ENCODE peak calls at places on chromosomes 13 and 19, in six cellular contexts. P, X, F, C, V and T are unnamed samples.

GRCh38 chr19:40750035-40750284 is 317 bp downstream of the ACTMAP start:
- DNase-seq in P (no peak), X (no peak), F (no peak), C (no peak), V (no peak), T (no peak)

GRCh38 chr19:32830231-32831014 is 39.1 kb downstream of the SLC7A9 start:
- DNase-seq in P (no peak), X (no peak), F (no peak), C (no peak), V (no peak), T (peak; percentile 50)

GRCh38 chr13:20608438-20609020 is 41.6 kb downstream of the IFT88 start:
- DNase-seq in P (no peak), X (no peak), F (no peak), C (no peak), V (no peak), T (no peak)

GRCh38 chr19:35714601-35715354 is 3.0 kb upstream of the KMT2B start:
- DNase-seq in P (peak; percentile 23), X (no peak), F (no peak), C (no peak), V (no peak), T (no peak)

GRCh38 chr13:49400755-49401659 is 42.9 kb downstream of the CAB39L start:
- DNase-seq in P (peak; percentile 17), X (no peak), F (no peak), C (no peak), V (peak; percentile 24), T (peak; percentile 96)

GRCh38 chr13:75310005-75310580 is 171.9 kb downstream of the TBC1D4 start:
- DNase-seq in P (peak; percentile 8), X (no peak), F (no peak), C (no peak), V (no peak), T (no peak)

GRCh38 chr13:27110056-27110746 is 61.4 kb downstream of the USP12 start:
- DNase-seq in P (no peak), X (no peak), F (no peak), C (no peak), V (no peak), T (no peak)

GRCh38 chr19:14072535-14073231 is at the start of gene MISP3:
- DNase-seq in P (peak; percentile 54), X (no peak), F (no peak), C (peak; percentile 49), V (peak; percentile 88), T (peak; percentile 53)

GRCh38 chr19:10603084-10603872 is 16.2 kb upstream of the AP1M2 start:
- DNase-seq in P (peak; percentile 89), X (no peak), F (peak; percentile 59), C (peak; percentile 39), V (peak; percentile 22), T (no peak)

GRCh38 chr19:12052571-12053169 is at the start of gene ZNF878:
- DNase-seq in P (peak; percentile 96), X (peak; percentile 73), F (peak; percentile 88), C (peak; percentile 91), V (peak; percentile 94), T (peak; percentile 82)

GRCh38 chr13:98261165-98261672 is 84.2 kb upstream of the RNF113B start:
- DNase-seq in P (no peak), X (no peak), F (no peak), C (no peak), V (no peak), T (no peak)

GRCh38 chr19:50537769-50538230 is 24.1 kb upstream of the ASPDH start:
- DNase-seq in P (peak; percentile 82), X (no peak), F (peak; percentile 67), C (peak; percentile 79), V (peak; percentile 68), T (peak; percentile 63)

GRCh38 chr19:47514151-47514868 is 553 bp downstream of the NAPA start:
- DNase-seq in P (peak; percentile 49), X (no peak), F (no peak), C (no peak), V (no peak), T (peak; percentile 22)

GRCh38 chr13:24627090-24627714 is 53.0 kb upstream of the ATP12A start:
- DNase-seq in P (no peak), X (no peak), F (no peak), C (no peak), V (peak; percentile 42), T (no peak)

GRCh38 chr13:77516342-77516789 is 19.1 kb upstream of the SCEL start:
- DNase-seq in P (no peak), X (no peak), F (no peak), C (no peak), V (no peak), T (no peak)

GRCh38 chr13:64910061-64910460 is 2320.1 kb downstream of the PCDH9 start:
- DNase-seq in P (no peak), X (no peak), F (no peak), C (no peak), V (no peak), T (no peak)

GRCh38 chr19:46016426-46017094 is 6.3 kb downstream of the PGLYRP1 start:
- DNase-seq in P (peak; percentile 79), X (peak; percentile 64), F (peak; percentile 81), C (peak; percentile 83), V (peak; percentile 85), T (peak; percentile 68)

GRCh38 chr13:68708336-68708908 is 1399.2 kb upstream of the ATXN8OS start:
- DNase-seq in P (no peak), X (no peak), F (no peak), C (no peak), V (no peak), T (peak; percentile 18)

GRCh38 chr13:38530492-38530891 is 156.4 kb upstream of the FREM2 start:
- DNase-seq in P (peak; percentile 14), X (no peak), F (no peak), C (no peak), V (no peak), T (peak; percentile 27)

GRCh38 chr19:39132344-39132969 is 6.9 kb downstream of the PAK4 start:
- DNase-seq in P (no peak), X (no peak), F (no peak), C (no peak), V (no peak), T (no peak)

GRCh38 chr13:112894673-112895481 is 74.1 kb upstream of the MCF2L start:
- DNase-seq in P (peak; percentile 46), X (no peak), F (no peak), C (peak; percentile 17), V (no peak), T (no peak)

GRCh38 chr19:13053761-13054604 is 48.7 kb downstream of the LYL1 start:
- DNase-seq in P (no peak), X (peak; percentile 82), F (peak; percentile 94), C (peak; percentile 93), V (peak; percentile 83), T (peak; percentile 84)

GRCh38 chr13:99977912-99978780 is 3.4 kb upstream of the ZIC2 start:
- DNase-seq in P (peak; percentile 49), X (no peak), F (no peak), C (no peak), V (no peak), T (no peak)

GRCh38 chr19:39351537-39352037 is 9.4 kb downstream of the SAMD4B start:
- DNase-seq in P (no peak), X (no peak), F (no peak), C (no peak), V (no peak), T (peak; percentile 48)

DNA sequence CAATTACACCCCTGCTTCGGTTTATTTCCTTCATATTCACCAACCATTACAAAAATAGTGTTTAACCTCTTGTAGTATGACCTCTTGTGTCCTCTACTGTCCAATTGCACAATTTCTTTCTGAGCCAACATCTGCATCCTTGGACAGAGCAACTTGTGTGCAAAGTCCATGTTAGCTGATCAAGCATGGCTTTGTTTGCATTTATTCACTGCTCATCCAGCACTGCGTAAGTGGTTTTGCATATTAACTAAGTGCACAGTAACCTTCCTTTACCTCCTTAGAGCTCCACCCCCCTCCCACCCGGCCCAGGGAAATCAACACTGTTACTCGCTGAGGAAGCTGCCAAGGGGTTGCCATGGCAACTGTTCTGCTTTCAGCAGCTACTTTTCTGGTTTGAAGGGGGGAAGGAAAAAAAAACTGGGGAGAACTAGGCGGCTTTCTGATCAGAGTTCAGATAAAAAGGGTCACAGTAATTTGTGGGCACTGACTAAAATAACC is 153.5 kb upstream of the KLF12 start:
- DNase-seq in P (peak; percentile 21), X (peak; percentile 50), F (no peak), C (peak; percentile 71), V (peak; percentile 69), T (peak; percentile 56)
- H3K4me3 ChIP-seq in P (no peak overlapping the region), X (no peak overlapping the region), F (peak overlapping the region; percentile 16), C (peak overlapping the region; percentile 54), V (no peak overlapping the region), T (no peak overlapping the region)

GRCh38 chr13:91922969-91923592 is 524.7 kb downstream of the GPC5 start:
- DNase-seq in P (peak; percentile 12), X (no peak), F (no peak), C (no peak), V (no peak), T (no peak)
- TF ChIP-seq CTCF in P (peak; percentile 20), X (no peak), F (no peak), C (peak; percentile 27), V (no peak), T (no peak)

GRCh38 chr19:7000816-7001215 is 20.4 kb downstream of the MBD3L2B start:
- DNase-seq in P (no peak), X (no peak), F (no peak), C (no peak), V (no peak), T (no peak)
- H3K4me3 ChIP-seq in P (no peak overlapping the region), X (no peak overlapping the region), F (no peak overlapping the region), C (no peak overlapping the region), V (no peak overlapping the region), T (no peak overlapping the region)

GRCh38 chr13:30454991-30455390 is 10.7 kb downstream of the HMGB1 start:
- DNase-seq in P (no peak), X (no peak), F (no peak), C (no peak), V (no peak), T (no peak)

GRCh38 chr13:30456290-30456689 is 9.4 kb downstream of the HMGB1 start:
- DNase-seq in P (no peak), X (no peak), F (no peak), C (no peak), V (no peak), T (no peak)

GRCh38 chr13:30450066-30450465 is 15.7 kb downstream of the HMGB1 start:
- DNase-seq in P (no peak), X (no peak), F (no peak), C (no peak), V (no peak), T (no peak)

GRCh38 chr13:30457306-30457891 is 8.3 kb downstream of the HMGB1 start:
- DNase-seq in P (peak; percentile 31), X (no peak), F (no peak), C (no peak), V (no peak), T (no peak)

GRCh38 chr13:30453727-30454126 is 12.0 kb downstream of the HMGB1 start:
- DNase-seq in P (peak; percentile 61), X (no peak), F (no peak), C (no peak), V (no peak), T (peak; percentile 22)
- TF ChIP-seq CTCF in P (peak; percentile 30), X (no peak), F (no peak), C (no peak), V (peak; percentile 12), T (peak; percentile 17)

GRCh38 chr13:102395174-102395573 is 6.7 kb downstream of the FGF14 start:
- DNase-seq in P (no peak), X (no peak), F (no peak), C (no peak), V (no peak), T (no peak)
- H3K4me3 ChIP-seq in P (no peak overlapping the region), X (peak overlapping the region; percentile 86), F (peak overlapping the region; percentile 76), C (peak overlapping the region; percentile 90), V (no peak overlapping the region), T (peak overlapping the region; percentile 77)